ENCODE peak calls at places on chromosomes 4 and X, in four cellular contexts. One of them, this sample, is unnamed.

GRCh38 chr4:122716825-122717448 is 15.6 kb upstream of the BBS12 start:
- DNase-seq in NCI-H1092: peak
- DNase-seq in mesothelial cell of epicardium: no peak
- DNase-seq in caudate nucleus: peak
- DNase-seq in this sample: no peak

GRCh38 chr4:23023666-23024065 is 330.9 kb downstream of the GBA3 start:
- DNase-seq in NCI-H1092: no peak
- DNase-seq in mesothelial cell of epicardium: no peak
- DNase-seq in caudate nucleus: no peak
- DNase-seq in this sample: no peak

GRCh38 chr4:101787917-101788316 is 2.6 kb upstream of the BANK1 start:
- DNase-seq in NCI-H1092: no peak
- DNase-seq in mesothelial cell of epicardium: no peak
- DNase-seq in caudate nucleus: no peak
- DNase-seq in this sample: no peak

GRCh38 chr4:150072906-150073714 is 5.1 kb upstream of the DCLK2 start:
- DNase-seq in NCI-H1092: no peak
- DNase-seq in mesothelial cell of epicardium: no peak
- DNase-seq in caudate nucleus: no peak
- DNase-seq in this sample: no peak

GRCh38 chrX:135257469-135257868 is 5.6 kb downstream of the ETDA start:
- DNase-seq in NCI-H1092: no peak
- DNase-seq in mesothelial cell of epicardium: no peak
- DNase-seq in caudate nucleus: no peak
- DNase-seq in this sample: no peak

GRCh38 chrX:15973299-15973698 is 118.7 kb upstream of the AP1S2 start:
- DNase-seq in NCI-H1092: no peak
- DNase-seq in mesothelial cell of epicardium: no peak
- DNase-seq in caudate nucleus: no peak
- DNase-seq in this sample: no peak

GRCh38 chrX:151370906-151371305 is 26.1 kb upstream of the VMA21 start:
- DNase-seq in NCI-H1092: no peak
- DNase-seq in mesothelial cell of epicardium: no peak
- DNase-seq in caudate nucleus: no peak
- DNase-seq in this sample: no peak

GRCh38 chr4:33411182-33411581 is 2691.0 kb downstream of the PCDH7 start:
- DNase-seq in NCI-H1092: no peak
- DNase-seq in mesothelial cell of epicardium: no peak
- DNase-seq in caudate nucleus: no peak
- DNase-seq in this sample: no peak

GRCh38 chr4:6516762-6517161 is 44.3 kb upstream of the PPP2R2C start:
- DNase-seq in NCI-H1092: no peak
- DNase-seq in mesothelial cell of epicardium: no peak
- DNase-seq in caudate nucleus: no peak
- DNase-seq in this sample: no peak

GRCh38 chr4:155047755-155048154 is 160.7 kb upstream of the NPY2R start:
- DNase-seq in NCI-H1092: no peak
- DNase-seq in mesothelial cell of epicardium: no peak
- DNase-seq in caudate nucleus: no peak
- DNase-seq in this sample: no peak

GRCh38 chr4:188113156-188113555 is 3.8 kb upstream of the TRIML2 start:
- DNase-seq in NCI-H1092: no peak
- DNase-seq in mesothelial cell of epicardium: no peak
- DNase-seq in caudate nucleus: no peak
- DNase-seq in this sample: no peak

GRCh38 chr4:53767503-53767902 is 176.2 kb upstream of the LNX1 start:
- DNase-seq in NCI-H1092: no peak
- DNase-seq in mesothelial cell of epicardium: no peak
- DNase-seq in caudate nucleus: no peak
- DNase-seq in this sample: no peak

GRCh38 chr4:33160126-33160525 is 2440.0 kb downstream of the PCDH7 start:
- DNase-seq in NCI-H1092: no peak
- DNase-seq in mesothelial cell of epicardium: no peak
- DNase-seq in caudate nucleus: no peak
- DNase-seq in this sample: no peak

GRCh38 chrX:110806145-110806544 is 10.5 kb upstream of the CHRDL1 start:
- DNase-seq in NCI-H1092: no peak
- DNase-seq in mesothelial cell of epicardium: no peak
- DNase-seq in caudate nucleus: no peak
- DNase-seq in this sample: no peak

GRCh38 chrX:70455366-70456202 is 10.9 kb downstream of the DLG3 start:
- DNase-seq in NCI-H1092: peak
- DNase-seq in mesothelial cell of epicardium: no peak
- DNase-seq in caudate nucleus: no peak
- DNase-seq in this sample: no peak

GRCh38 chr4:65665951-65666523 is 4.3 kb downstream of the EPHA5 start:
- DNase-seq in NCI-H1092: peak
- DNase-seq in mesothelial cell of epicardium: no peak
- DNase-seq in caudate nucleus: no peak
- DNase-seq in this sample: peak

GRCh38 chr4:166655231-166655630 is 579.1 kb downstream of the SPOCK3 start:
- DNase-seq in NCI-H1092: no peak
- DNase-seq in mesothelial cell of epicardium: no peak
- DNase-seq in caudate nucleus: no peak
- DNase-seq in this sample: no peak

GRCh38 chr4:40718571-40718970 is 31.2 kb upstream of the NSUN7 start:
- DNase-seq in NCI-H1092: no peak
- DNase-seq in mesothelial cell of epicardium: no peak
- DNase-seq in caudate nucleus: no peak
- DNase-seq in this sample: no peak

GRCh38 chrX:15468036-15468435 is 25.1 kb downstream of the PIR start:
- DNase-seq in NCI-H1092: no peak
- DNase-seq in mesothelial cell of epicardium: no peak
- DNase-seq in caudate nucleus: no peak
- DNase-seq in this sample: no peak

GRCh38 chr4:153483432-153484418 is 17.6 kb downstream of the TMEM131L start:
- DNase-seq in NCI-H1092: no peak
- DNase-seq in mesothelial cell of epicardium: no peak
- DNase-seq in caudate nucleus: no peak
- DNase-seq in this sample: no peak

GRCh38 chrX:107659768-107660167 is 31.5 kb downstream of the PRPS1 start:
- DNase-seq in NCI-H1092: no peak
- DNase-seq in mesothelial cell of epicardium: no peak
- DNase-seq in caudate nucleus: no peak
- DNase-seq in this sample: no peak

GRCh38 chr4:7103599-7104365 is 35.9 kb upstream of the GRPEL1 start:
- DNase-seq in NCI-H1092: no peak
- DNase-seq in mesothelial cell of epicardium: no peak
- DNase-seq in caudate nucleus: no peak
- DNase-seq in this sample: no peak

GRCh38 chrX:7574325-7574724 is 268.6 kb upstream of the VCX start:
- DNase-seq in NCI-H1092: no peak
- DNase-seq in mesothelial cell of epicardium: peak
- DNase-seq in caudate nucleus: no peak
- DNase-seq in this sample: no peak